ENCODE peak calls at places on chromosome 9, in nine cellular contexts. W, T, C, U, J, B, Z, V and L are unnamed samples.
A peak's percentile ranks its signal among the peaks of the same experiment; 100 is the strongest.

GRCh38 chr9:124217839-124218437 is 39.8 kb upstream of the NEK6 start:
- DNase-seq in W (no peak), T (no peak), C (no peak), U (no peak), J (no peak), B (no peak), Z (no peak), V (no peak), L (no peak)

GRCh38 chr9:129081388-129081889 is 528 bp downstream of the DOLPP1 start:
- DNase-seq in W (no peak), T (no peak), C (no peak), U (no peak), J (no peak), B (no peak), Z (no peak), V (no peak), L (no peak)

GRCh38 chr9:137320555-137321384 is 18.7 kb upstream of the NRARP start:
- DNase-seq in W (no peak), T (no peak), C (peak; percentile 58), U (peak; percentile 15), J (no peak), B (peak; percentile 38), Z (no peak), V (no peak), L (no peak)

GRCh38 chr9:89483592-89484474 is 14.1 kb downstream of the SEMA4D start:
- DNase-seq in W (no peak), T (no peak), C (peak; percentile 23), U (no peak), J (peak; percentile 60), B (no peak), Z (no peak), V (no peak), L (peak; percentile 52)

GRCh38 chr9:21357479-21358290 is 7.0 kb upstream of the IFNA6 start:
- DNase-seq in W (no peak), T (no peak), C (no peak), U (no peak), J (no peak), B (no peak), Z (peak; percentile 4), V (no peak), L (no peak)

GRCh38 chr9:126157409-126157808 is 169.2 kb upstream of the MVB12B start:
- DNase-seq in W (no peak), T (no peak), C (no peak), U (no peak), J (no peak), B (no peak), Z (no peak), V (no peak), L (no peak)

GRCh38 chr9:131065599-131065998 is 30.7 kb upstream of the AIF1L start:
- DNase-seq in W (no peak), T (no peak), C (no peak), U (no peak), J (no peak), B (no peak), Z (no peak), V (no peak), L (no peak)

GRCh38 chr9:120438111-120438510 is 141.9 kb downstream of the CDK5RAP2 start:
- DNase-seq in W (no peak), T (no peak), C (no peak), U (no peak), J (no peak), B (no peak), Z (peak; percentile 14), V (no peak), L (no peak)

GRCh38 chr9:89863141-89863540 is 258.3 kb downstream of the GADD45G start:
- DNase-seq in W (peak; percentile 30), T (no peak), C (no peak), U (no peak), J (no peak), B (no peak), Z (no peak), V (no peak), L (no peak)

GRCh38 chr9:15416880-15417279 is 5.8 kb upstream of the SNAPC3 start:
- DNase-seq in W (no peak), T (no peak), C (peak; percentile 42), U (peak; percentile 47), J (peak; percentile 26), B (peak; percentile 28), Z (peak; percentile 58), V (peak; percentile 52), L (no peak)

GRCh38 chr9:97900738-97901565 is 21.3 kb downstream of the TRMO start:
- DNase-seq in W (no peak), T (no peak), C (no peak), U (no peak), J (no peak), B (peak; percentile 19), Z (peak; percentile 58), V (peak; percentile 59), L (no peak)

GRCh38 chr9:87445646-87446045 is 52.0 kb upstream of the DAPK1 start:
- DNase-seq in W (no peak), T (no peak), C (peak; percentile 58), U (peak; percentile 25), J (no peak), B (peak; percentile 26), Z (peak; percentile 3), V (peak; percentile 53), L (no peak)

GRCh38 chr9:90508940-90509339 is 133.7 kb downstream of the DIRAS2 start:
- DNase-seq in W (no peak), T (no peak), C (no peak), U (no peak), J (no peak), B (no peak), Z (no peak), V (no peak), L (no peak)

GRCh38 chr9:4299006-4299795 is 667 bp downstream of the GLIS3 start:
- DNase-seq in W (peak; percentile 58), T (peak; percentile 5), C (peak; percentile 45), U (peak; percentile 58), J (no peak), B (peak; percentile 61), Z (peak; percentile 63), V (peak; percentile 52), L (no peak)

GRCh38 chr9:73155389-73155788 is 3.7 kb downstream of the ANXA1 start:
- DNase-seq in W (no peak), T (no peak), C (no peak), U (no peak), J (no peak), B (no peak), Z (no peak), V (no peak), L (no peak)

GRCh38 chr9:108271646-108272349 is 584.0 kb downstream of the ACTL7B start:
- DNase-seq in W (no peak), T (peak; percentile 65), C (peak; percentile 32), U (peak; percentile 26), J (no peak), B (peak; percentile 9), Z (peak; percentile 89), V (peak; percentile 32), L (no peak)

DNA sequence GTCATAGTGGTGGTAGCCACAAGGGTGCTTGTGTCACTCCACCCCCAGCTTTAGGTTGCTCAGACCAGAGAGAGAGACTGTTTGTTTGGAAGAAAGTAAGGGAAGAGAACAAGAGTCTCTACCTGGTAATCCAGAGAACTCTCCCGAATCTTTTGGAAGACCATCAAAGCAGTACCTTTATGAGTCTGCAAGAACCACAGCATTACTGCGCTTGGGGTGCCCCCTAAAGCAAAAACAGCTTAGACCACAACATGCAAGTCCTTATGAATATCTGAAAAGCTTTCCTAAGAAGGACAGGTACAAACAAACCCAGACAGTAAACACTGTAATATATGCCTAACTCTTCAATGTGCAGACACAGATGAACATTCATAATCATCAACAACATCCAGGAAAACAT is 1398.6 kb upstream of the C9orf72 start:
- DNase-seq in W (no peak), T (no peak), C (no peak), U (no peak), J (no peak), B (no peak), Z (no peak), V (peak; percentile 13), L (no peak)
- TF ChIP-seq CTCF in W (no peak), T (no peak), C (peak; percentile 15), U (no peak), J (no peak), B (no peak), Z (no peak), V (no peak), L (no peak)

GRCh38 chr9:106947097-106947496 is 84.1 kb downstream of the ZNF462 start:
- DNase-seq in W (no peak), T (no peak), C (no peak), U (no peak), J (no peak), B (no peak), Z (peak; percentile 37), V (no peak), L (no peak)
- TF ChIP-seq CTCF in W (no peak), T (no peak), C (no peak), U (no peak), J (no peak), B (no peak), Z (no peak), V (no peak), L (no peak)

GRCh38 chr9:83238871-83239624 is 176.1 kb upstream of the RASEF start:
- DNase-seq in W (no peak), T (no peak), C (no peak), U (no peak), J (no peak), B (no peak), Z (no peak), V (peak; percentile 12), L (no peak)

GRCh38 chr9:83242066-83242465 is 179.1 kb upstream of the RASEF start:
- DNase-seq in W (no peak), T (no peak), C (no peak), U (no peak), J (no peak), B (no peak), Z (no peak), V (no peak), L (no peak)

GRCh38 chr9:83236029-83236696 is 173.2 kb upstream of the RASEF start:
- DNase-seq in W (no peak), T (no peak), C (no peak), U (no peak), J (no peak), B (no peak), Z (no peak), V (no peak), L (no peak)

GRCh38 chr9:83239787-83240186 is 176.8 kb upstream of the RASEF start:
- DNase-seq in W (no peak), T (no peak), C (no peak), U (no peak), J (no peak), B (no peak), Z (peak; percentile 20), V (no peak), L (no peak)

DNA sequence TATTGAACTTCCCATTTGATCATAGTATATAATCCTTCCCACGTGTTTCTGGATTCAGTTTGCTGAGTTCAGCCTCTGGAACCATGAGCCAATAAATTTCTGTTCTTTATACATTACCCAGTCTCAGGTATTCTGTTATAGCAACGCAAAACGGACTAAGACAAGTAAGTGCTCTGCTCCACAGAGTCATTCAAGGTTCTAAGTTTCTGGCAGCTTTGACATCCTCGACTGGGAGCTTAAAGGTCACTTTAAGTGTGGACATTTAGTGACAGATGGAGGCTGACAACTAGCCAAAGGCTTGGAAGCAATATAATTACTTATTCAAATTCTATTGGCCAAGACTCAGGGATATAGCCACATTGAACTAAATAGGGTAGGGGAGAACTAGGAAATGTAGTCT is 177.7 kb upstream of the RASEF start:
- DNase-seq in W (no peak), T (no peak), C (no peak), U (no peak), J (no peak), B (no peak), Z (no peak), V (no peak), L (no peak)
- TF ChIP-seq CTCF in W (no peak), T (no peak), C (no peak), U (no peak), J (no peak), B (no peak), Z (no peak), V (no peak), L (no peak)

GRCh38 chr9:127977877-127978647 is 2.7 kb downstream of the EEIG1 start:
- DNase-seq in W (peak; percentile 79), T (no peak), C (no peak), U (peak; percentile 75), J (no peak), B (peak; percentile 54), Z (peak; percentile 68), V (peak; percentile 65), L (no peak)
- TF ChIP-seq CTCF in W (peak; percentile 28), T (no peak), C (peak; percentile 39), U (no peak), J (no peak), B (no peak), Z (no peak), V (no peak), L (no peak)